ENCODE peak calls at places on chromosomes 13 and 19, in five cellular contexts. B is GM23248, Z is HCT116, K is MM.1S, N is PC-3. U is an unnamed sample. For H3K36me3, the result is how much of the 10 kb centered on the place peaks cover.

GRCh38 chr13:99528547-99528946 is 27.3 kb downstream of the TM9SF2 start:
- DNase-seq in Z (no peak), B (no peak), N (peak), K (no peak), U (peak)

GRCh38 chr13:65470781-65471180 is 1759.4 kb downstream of the PCDH9 start:
- DNase-seq in K (no peak), Z (no peak), B (no peak), N (no peak), U (no peak)

GRCh38 chr13:113231306-113232207 is 22.1 kb downstream of the CUL4A start:
- DNase-seq in K (no peak), Z (no peak), N (no peak), B (no peak), U (no peak)

GRCh38 chr13:35208587-35208986 is 266.5 kb downstream of the NBEA start:
- DNase-seq in Z (no peak), K (no peak), N (peak), B (peak), U (no peak)

GRCh38 chr13:95671597-95671996 is 5.3 kb upstream of the DNAJC3 start:
- DNase-seq in Z (no peak), K (no peak), B (no peak), N (no peak), U (no peak)

GRCh38 chr19:46529622-46530451 is 34.2 kb upstream of the PNMA8B start:
- DNase-seq in N (peak), Z (no peak), B (peak), K (peak), U (peak)

GRCh38 chr19:33705860-33706259 is 84.1 kb downstream of the CHST8 start:
- DNase-seq in K (no peak), Z (no peak), B (no peak), N (no peak), U (no peak)

GRCh38 chr19:56133858-56134654 is 7.0 kb upstream of the ZNF444 start:
- DNase-seq in N (peak), B (peak), K (no peak), Z (no peak), U (no peak)

GRCh38 chr13:102863590-102863989 is 17.8 kb downstream of the ERCC5 start:
- DNase-seq in K (no peak), Z (no peak), N (no peak), B (no peak), U (no peak)

GRCh38 chr13:34655554-34655953 is 286.5 kb upstream of the NBEA start:
- DNase-seq in N (no peak), Z (no peak), K (no peak), B (no peak), U (no peak)

GRCh38 chr13:61142506-61142905 is 273.1 kb downstream of the PCDH20 start:
- DNase-seq in Z (no peak), B (no peak), K (no peak), N (peak), U (no peak)

GRCh38 chr19:30103981-30104380 is 161.9 kb downstream of the URI1 start:
- DNase-seq in N (no peak), Z (no peak), B (no peak), K (no peak), U (no peak)

GRCh38 chr13:43948059-43948458 is 68.4 kb downstream of the LACC1 start:
- DNase-seq in B (no peak), K (no peak), N (no peak), Z (no peak), U (no peak)

GRCh38 chr19:5644051-5644450 is 21.2 kb downstream of the SAFB start:
- DNase-seq in B (peak), N (no peak), Z (no peak), K (no peak), U (no peak)

GRCh38 chr19:5641171-5641570 is 18.3 kb downstream of the SAFB start:
- DNase-seq in K (no peak), Z (no peak), B (no peak), N (no peak), U (no peak)

GRCh38 chr19:5645409-5645808 is 22.5 kb downstream of the SAFB start:
- DNase-seq in N (no peak), Z (no peak), K (no peak), B (no peak), U (no peak)

GRCh38 chr19:5643060-5643459 is 20.2 kb downstream of the SAFB start:
- DNase-seq in K (no peak), Z (no peak), B (no peak), N (no peak), U (no peak)

DNA sequence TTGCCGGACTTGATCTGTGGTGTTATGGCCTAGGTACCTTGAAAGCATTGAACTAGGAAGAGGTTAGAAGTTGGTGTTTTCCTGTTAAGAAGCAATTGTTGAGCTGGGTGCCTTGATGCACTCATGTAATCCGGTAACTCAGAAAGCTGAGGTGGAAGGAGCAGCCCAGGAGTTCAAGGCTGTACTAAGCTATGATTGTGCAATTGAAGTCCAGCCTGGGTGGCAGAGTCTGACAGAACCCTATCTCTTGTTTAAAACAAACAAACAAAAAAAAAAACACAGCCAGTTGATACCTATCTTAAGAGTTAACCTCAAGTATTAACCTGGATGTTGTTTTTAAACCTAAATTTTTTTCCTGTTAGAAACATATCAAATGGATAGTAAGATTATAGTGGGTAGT is 19.3 kb downstream of the SAFB start:
- DNase-seq in B (no peak), Z (no peak), K (no peak), N (no peak), U (no peak)
- H3K36me3 ChIP-seq in B (under half), Z (under half), K (under half), N (half or more), U (under half)

GRCh38 chr13:50685491-50685890 is 158.0 kb downstream of the DLEU7 start:
- DNase-seq in N (peak), B (peak), K (no peak), Z (no peak), U (peak)
- H3K9ac ChIP-seq in N (no peak), B (no peak), K (no peak), Z (no peak), U (no peak)

DNA sequence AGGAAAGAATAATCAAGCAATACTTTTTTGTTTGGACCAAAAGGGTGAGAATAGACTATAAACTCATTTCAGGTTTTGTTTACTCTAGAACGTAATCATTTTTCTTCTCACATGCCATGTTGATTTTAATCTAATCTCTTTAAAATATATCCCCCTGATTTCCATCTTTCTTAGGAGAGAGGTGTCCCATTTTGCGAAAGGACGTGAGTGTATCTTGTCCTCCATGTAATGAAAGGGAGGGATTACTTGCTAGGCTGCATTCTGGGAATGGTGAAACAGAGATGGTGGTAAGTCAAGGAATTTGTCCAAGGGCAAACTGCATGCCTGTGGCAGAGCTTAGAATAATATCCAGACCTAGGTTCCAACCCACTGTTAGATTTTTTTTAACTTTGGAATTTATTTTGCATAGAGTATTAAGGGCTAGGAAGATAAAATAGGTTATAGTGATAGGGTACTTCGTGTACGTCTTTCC is 1.8 kb upstream of the ANKRD10 start:
- DNase-seq in B (peak), N (no peak), Z (no peak), K (no peak), U (no peak)
- TF ChIP-seq EZH2phosphoT487 in B (no peak), N (no peak), Z (no peak), K (no peak), U (no peak)

GRCh38 chr19:18128044-18128443 is 24.9 kb upstream of the PIK3R2 start:
- DNase-seq in Z (no peak), B (peak), N (peak), K (no peak), U (no peak)
- H3K36me3 ChIP-seq in Z (under half), B (under half), N (under half), K (under half), U (under half)